ENCODE peak calls at places on chromosomes 5 and 9, in six cellular contexts. M, W, E, K, H and V are unnamed samples.

GRCh38 chr5:150319484-150319790 is 16.7 kb upstream of the ARSI start:
- DNase-seq in W (no peak), H (no peak), M (no peak), E (no peak), K (no peak), V (no peak)

GRCh38 chr9:88949425-88949824 is 41.8 kb upstream of the S1PR3 start:
- DNase-seq in M (no peak), E (peak), W (no peak), H (no peak), K (no peak), V (no peak)

GRCh38 chr5:167916261-167916660 is 375.2 kb upstream of the WWC1 start:
- DNase-seq in E (no peak), H (no peak), W (no peak), M (no peak), K (no peak), V (no peak)

GRCh38 chr9:130143279-130143893 is 28.8 kb upstream of the NCS1 start:
- DNase-seq in E (no peak), W (no peak), K (no peak), M (no peak), H (no peak), V (no peak)

GRCh38 chr5:90569084-90569483 is 10.5 kb downstream of the ADGRV1 start:
- DNase-seq in H (no peak), M (no peak), W (no peak), K (no peak), E (no peak), V (no peak)

GRCh38 chr5:81787843-81788242 is 36.9 kb upstream of the SSBP2 start:
- DNase-seq in H (no peak), M (no peak), E (peak), W (no peak), K (no peak), V (no peak)

GRCh38 chr5:176133289-176133870 is 104.8 kb upstream of the SIMC1 start:
- DNase-seq in H (no peak), E (no peak), K (no peak), W (no peak), M (no peak), V (no peak)

GRCh38 chr5:179803651-179804598 is 2.7 kb downstream of the MGAT4B start:
- DNase-seq in K (no peak), H (peak), W (no peak), M (no peak), E (no peak), V (no peak)

GRCh38 chr9:1117439-1117838 is 67.3 kb downstream of the DMRT2 start:
- DNase-seq in W (no peak), K (no peak), E (no peak), M (no peak), H (no peak), V (no peak)

GRCh38 chr5:175823731-175824525 is 47.5 kb upstream of the CPLX2 start:
- DNase-seq in W (no peak), M (no peak), H (no peak), K (no peak), E (no peak), V (no peak)

GRCh38 chr9:97985058-97985861 is 2.1 kb downstream of the ANP32B start:
- DNase-seq in M (no peak), K (no peak), H (no peak), E (peak), W (peak), V (no peak)